ENCODE peak calls at places on chromosome 13, in seven cellular contexts. V is mesothelial cell of epicardium, C is AG10803, X is M059J, O is SK-N-SH, L is tibial artery, A is NCI-H446. W is an unnamed sample.
A peak's percentile ranks its signal among the peaks of the same experiment; 100 is the strongest.

GRCh38 chr13:96982672-96983071 is 11.6 kb downstream of the OXGR1 start:
- DNase-seq in L (no peak), O (no peak), V (no peak), C (no peak), X (peak; percentile 28), A (no peak), W (no peak)

GRCh38 chr13:51581148-51581820 is 3.0 kb upstream of the WDFY2 start:
- DNase-seq in V (no peak), A (no peak), O (no peak), X (no peak), C (no peak), L (no peak), W (no peak)

GRCh38 chr13:38167164-38167822 is 182.4 kb upstream of the UFM1 start:
- DNase-seq in A (no peak), L (no peak), O (no peak), C (no peak), V (no peak), X (no peak), W (no peak)

GRCh38 chr13:48726711-48727110 is 73.0 kb downstream of the CYSLTR2 start:
- DNase-seq in C (no peak), L (no peak), V (no peak), A (no peak), O (no peak), X (no peak), W (no peak)

GRCh38 chr13:41652735-41653361 is 195.5 kb downstream of the RGCC start:
- DNase-seq in V (no peak), L (no peak), X (peak; percentile 54), O (peak; percentile 60), A (peak; percentile 53), C (peak; percentile 78), W (no peak)

GRCh38 chr13:102817907-102818306 is 19.0 kb downstream of the BIVM start:
- DNase-seq in C (peak; percentile 25), X (peak; percentile 21), V (no peak), L (no peak), O (no peak), A (no peak), W (no peak)

GRCh38 chr13:45356966-45357689 is 16.1 kb upstream of the TPT1 start:
- DNase-seq in A (no peak), L (no peak), V (no peak), X (no peak), C (no peak), O (no peak), W (no peak)

GRCh38 chr13:43797869-43798268 is 11.1 kb upstream of the ENOX1 start:
- DNase-seq in X (no peak), V (no peak), C (peak; percentile 46), A (no peak), O (no peak), L (no peak), W (no peak)

GRCh38 chr13:46593403-46593802 is 40.4 kb downstream of the LRCH1 start:
- DNase-seq in V (no peak), L (no peak), O (no peak), X (no peak), A (no peak), C (no peak), W (no peak)

GRCh38 chr13:102003848-102004570 is 397.8 kb downstream of the FGF14 start:
- DNase-seq in C (no peak), X (no peak), V (no peak), L (no peak), A (no peak), O (no peak), W (no peak)

GRCh38 chr13:110301606-110302131 is 5.3 kb downstream of the COL4A1 start:
- DNase-seq in V (no peak), L (no peak), X (no peak), A (no peak), O (no peak), C (peak; percentile 88), W (peak; percentile 76)

GRCh38 chr13:44237276-44237767 is 136.3 kb upstream of the SERP2 start:
- DNase-seq in O (peak; percentile 24), A (no peak), X (peak; percentile 84), L (peak; percentile 94), C (peak; percentile 93), V (no peak), W (peak; percentile 81)

GRCh38 chr13:48297131-48297786 is 6.3 kb upstream of the RB1 start:
- DNase-seq in L (no peak), X (no peak), A (no peak), C (no peak), O (no peak), V (no peak), W (no peak)

GRCh38 chr13:43132228-43132627 is 108.8 kb downstream of the DNAJC15 start:
- DNase-seq in X (peak; percentile 70), C (no peak), V (no peak), L (no peak), O (no peak), A (peak; percentile 38), W (no peak)

GRCh38 chr13:112346899-112347229 is 29.3 kb upstream of the SPACA7 start:
- DNase-seq in C (no peak), A (no peak), O (no peak), L (no peak), V (no peak), X (no peak), W (no peak)

GRCh38 chr13:48634631-48635030 is 19.1 kb upstream of the CYSLTR2 start:
- DNase-seq in L (no peak), O (no peak), A (no peak), X (no peak), C (no peak), V (no peak), W (no peak)

GRCh38 chr13:35733832-35734231 is 257.3 kb upstream of the MAB21L1 start:
- DNase-seq in O (no peak), V (no peak), C (no peak), X (no peak), A (no peak), L (no peak), W (no peak)

GRCh38 chr13:66353664-66354063 is 876.5 kb downstream of the PCDH9 start:
- DNase-seq in C (no peak), V (no peak), A (no peak), O (no peak), X (no peak), L (no peak), W (no peak)

GRCh38 chr13:47455581-47455980 is 545.5 kb downstream of the SUCLA2 start:
- DNase-seq in O (peak; percentile 4), X (peak; percentile 30), C (peak; percentile 30), A (no peak), V (no peak), L (no peak), W (no peak)